ENCODE peak calls at places on chromosomes 11 and 22, in seven cellular contexts. I is HCT116, Y is K562, F is HepG2, Q is SK-N-SH, T is GM12878, E is H1. K is an unnamed sample.

GRCh38 chr11:42315267-42315666 is 855.8 kb upstream of the LRRC4C start:
- DNase-seq in I (no peak), Y (no peak), F (no peak), Q (no peak), T (no peak), E (no peak), K (no peak)

GRCh38 chr22:23055448-23056179 is 14.7 kb upstream of the GNAZ start:
- DNase-seq in I (no peak), Y (no peak), F (no peak), Q (no peak), T (no peak), E (peak; percentile 10), K (no peak)

GRCh38 chr11:93741882-93742226 is 382 bp downstream of the C11orf54 start:
- DNase-seq in I (no peak), Y (peak; percentile 50), F (peak; percentile 95), Q (no peak), T (no peak), E (no peak), K (peak; percentile 83)

GRCh38 chr11:79342686-79343085 is 98.1 kb downstream of the TENM4 start:
- DNase-seq in I (no peak), Y (no peak), F (no peak), Q (peak; percentile 36), T (no peak), E (no peak), K (no peak)

GRCh38 chr11:125165111-125165663 is 636 bp downstream of the PKNOX2 start:
- DNase-seq in I (no peak), Y (no peak), F (no peak), Q (peak; percentile 81), T (no peak), E (peak; percentile 73), K (peak; percentile 96)

GRCh38 chr11:31711137-31711536 is 100.0 kb downstream of the PAX6 start:
- DNase-seq in I (no peak), Y (no peak), F (no peak), Q (no peak), T (no peak), E (no peak), K (no peak)

GRCh38 chr11:76123243-76123642 is 83.1 kb downstream of the WNT11 start:
- DNase-seq in I (no peak), Y (no peak), F (no peak), Q (no peak), T (no peak), E (no peak), K (peak; percentile 42)

GRCh38 chr22:49366437-49366836 is 461.2 kb downstream of the BRD1 start:
- DNase-seq in I (no peak), Y (no peak), F (no peak), Q (no peak), T (no peak), E (no peak), K (no peak)

GRCh38 chr11:33828604-33829429 is 54.5 kb upstream of the FBXO3 start:
- DNase-seq in I (no peak), Y (no peak), F (no peak), Q (peak; percentile 70), T (no peak), E (peak; percentile 67), K (no peak)

GRCh38 chr11:12764187-12764914 is 90.1 kb downstream of the TEAD1 start:
- DNase-seq in I (no peak), Y (peak; percentile 54), F (no peak), Q (no peak), T (no peak), E (no peak), K (no peak)

GRCh38 chr11:6647282-6647679 is 8.3 kb downstream of the DCHS1 start:
- DNase-seq in I (no peak), Y (no peak), F (no peak), Q (peak; percentile 73), T (no peak), E (no peak), K (no peak)

GRCh38 chr11:126352163-126352562 is 3.3 kb upstream of the ST3GAL4 start:
- DNase-seq in I (no peak), Y (no peak), F (no peak), Q (no peak), T (no peak), E (no peak), K (no peak)

DNA sequence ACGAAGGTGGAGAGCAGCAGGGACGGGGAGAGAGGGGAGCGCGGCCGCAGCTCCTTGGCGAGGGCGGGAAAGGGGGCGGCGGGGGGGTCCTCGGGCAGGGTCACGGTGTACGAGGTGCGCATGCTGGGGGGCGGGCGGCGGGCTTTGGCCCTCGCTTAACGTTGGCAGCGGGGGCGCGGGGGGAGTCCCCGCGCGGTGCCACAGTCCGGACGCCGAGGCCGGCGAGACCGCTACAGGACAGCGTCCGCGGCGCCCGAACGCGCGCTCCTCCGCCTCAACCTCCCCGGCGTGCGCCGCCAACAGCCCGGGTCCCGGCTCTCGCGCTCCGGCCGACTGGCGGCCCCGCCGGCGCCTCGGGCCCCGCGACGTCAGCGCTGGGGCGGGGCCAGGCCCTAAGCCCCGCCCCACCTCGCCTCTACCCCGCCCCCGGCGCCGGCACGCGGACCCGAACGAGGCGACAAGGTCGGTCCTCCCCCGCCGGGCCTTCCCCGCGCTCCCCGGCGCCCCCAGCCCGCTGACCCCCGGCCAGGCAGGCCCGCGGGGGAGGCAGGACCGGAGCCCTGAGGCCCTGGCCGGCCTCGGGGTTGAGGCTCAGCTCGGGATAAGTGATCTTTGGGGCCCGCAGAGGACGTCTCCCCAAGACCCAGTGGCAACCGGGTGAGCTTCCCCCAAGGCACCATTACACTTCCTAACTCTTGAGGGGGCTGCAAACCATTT is 17.5 kb downstream of the USP2 start:
- DNase-seq in I (no peak), Y (peak; percentile 95), F (no peak), Q (peak; percentile 97), T (no peak), E (peak; percentile 83), K (peak; percentile 74)
- TF ChIP-seq JUND in I (no peak), Y (no peak), F (no peak), Q (no peak), T (no peak), E (no peak), K (no peak)

DNA sequence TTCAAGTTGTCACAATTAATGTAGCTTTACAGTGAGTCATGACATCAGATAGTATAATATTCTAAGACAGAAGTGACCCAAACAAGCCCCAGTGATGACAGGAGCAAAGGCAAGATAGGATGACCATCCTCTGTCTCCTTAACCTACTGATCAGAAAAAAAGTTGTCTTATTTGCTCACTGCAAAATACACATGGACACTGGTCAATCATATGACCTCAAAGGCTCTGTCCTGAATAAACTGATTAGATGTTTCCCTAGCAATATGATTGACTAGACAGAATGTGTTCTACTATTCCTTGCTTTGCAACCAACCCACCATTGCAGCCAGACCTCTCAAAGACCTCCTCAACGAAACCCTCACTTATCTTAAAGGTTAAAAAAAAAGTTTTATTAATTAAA is 117.4 kb downstream of the SYN3 start:
- DNase-seq in I (no peak), Y (no peak), F (peak; percentile 46), Q (no peak), T (no peak), E (no peak), K (no peak)
- TF ChIP-seq JUND in I (no peak), Y (no peak), F (no peak), Q (no peak), T (no peak), E (no peak), K (no peak)

GRCh38 chr11:18145837-18146236 is 13.5 kb downstream of the MRGPRX3 start:
- DNase-seq in I (no peak), Y (no peak), F (no peak), Q (no peak), T (no peak), E (no peak), K (no peak)

GRCh38 chr11:18140145-18140544 is 7.8 kb downstream of the MRGPRX3 start:
- DNase-seq in I (no peak), Y (no peak), F (no peak), Q (no peak), T (no peak), E (no peak), K (no peak)

GRCh38 chr11:18144243-18144642 is 11.9 kb downstream of the MRGPRX3 start:
- DNase-seq in I (no peak), Y (no peak), F (no peak), Q (no peak), T (no peak), E (no peak), K (no peak)

DNA sequence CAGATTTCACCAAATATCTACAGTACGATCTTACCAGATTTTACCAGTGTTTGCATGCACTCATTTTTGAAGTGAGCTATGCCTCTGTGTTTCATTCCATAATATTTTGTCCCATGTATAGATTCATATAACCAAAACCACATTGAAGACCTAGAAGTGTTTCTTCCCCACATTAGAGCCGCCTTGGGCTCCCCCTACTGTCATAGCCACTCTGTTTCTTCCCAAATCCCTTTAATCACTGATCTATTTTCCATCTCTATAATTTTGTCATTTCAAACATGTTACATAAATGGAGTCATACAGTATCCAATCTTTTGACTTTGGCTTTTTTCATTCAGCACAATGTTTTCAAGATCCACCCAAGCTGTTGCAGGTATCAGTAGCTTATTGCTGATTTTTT is 12.7 kb downstream of the MRGPRX3 start:
- DNase-seq in I (no peak), Y (no peak), F (peak; percentile 23), Q (peak; percentile 18), T (no peak), E (no peak), K (peak; percentile 16)
- TF ChIP-seq JUND in I (no peak), Y (no peak), F (no peak), Q (no peak), T (no peak), E (no peak), K (no peak)

GRCh38 chr11:122803716-122804115 is 34.6 kb upstream of the CRTAM start:
- DNase-seq in I (no peak), Y (no peak), F (no peak), Q (no peak), T (no peak), E (no peak), K (no peak)
- TF ChIP-seq JUND in I (peak; percentile 23), Y (no peak), F (no peak), Q (no peak), T (no peak), E (no peak), K (no peak)

DNA sequence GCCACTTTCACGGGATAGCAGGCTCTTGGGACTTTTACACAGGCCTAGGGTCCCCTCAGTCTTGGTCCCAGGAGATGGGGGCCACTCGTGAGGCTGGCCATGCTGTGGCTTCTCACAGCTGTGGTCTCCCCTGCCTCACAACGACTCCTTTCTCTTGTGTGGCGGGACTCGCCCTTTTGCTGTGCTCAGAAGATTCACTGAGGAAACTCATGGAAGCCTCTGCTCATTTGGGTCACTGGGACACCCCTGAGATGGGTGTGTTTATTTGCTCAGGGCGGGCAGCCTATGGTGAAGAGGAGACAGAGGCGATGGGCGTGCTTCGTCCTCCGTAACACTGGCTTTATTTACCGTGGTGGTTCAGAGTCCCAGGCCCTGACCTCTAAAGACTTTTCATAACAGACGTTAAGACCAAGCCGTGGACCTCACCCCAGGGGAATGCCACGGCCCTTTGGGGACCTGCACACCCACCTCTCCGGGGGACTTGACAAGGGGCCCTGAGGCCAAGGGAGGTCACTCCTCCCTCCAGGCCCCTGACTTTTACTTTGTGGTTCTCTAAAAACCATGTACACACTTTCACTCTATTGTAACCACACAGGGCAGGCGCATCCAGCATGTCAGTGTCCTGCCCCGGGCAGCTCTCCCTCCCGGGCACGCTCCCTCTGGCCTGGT is 15.5 kb downstream of the TEF start:
- DNase-seq in I (no peak), Y (no peak), F (peak; percentile 91), Q (no peak), T (no peak), E (no peak), K (no peak)
- TF ChIP-seq JUND in I (no peak), Y (no peak), F (no peak), Q (no peak), T (no peak), E (no peak), K (no peak)